ENCODE peak calls at places on chromosomes 13 and 19, in six cellular contexts. Z is tibial artery, C is BE2C, X is body of pancreas, Q is left ventricle myocardium inferior, R is neuronal stem cell. S is an unnamed sample.

GRCh38 chr13:49679244-49679643 is 12.0 kb downstream of the EBPL start:
- DNase-seq in Z (no peak), C (no peak), Q (no peak), X (no peak), R (no peak), S (no peak)

GRCh38 chr13:35838356-35838755 is 292.8 kb downstream of the DCLK1 start:
- DNase-seq in X (no peak), R (no peak), Z (no peak), Q (no peak), C (no peak), S (no peak)

GRCh38 chr19:18385675-18386542 is at the start of gene GDF15:
- DNase-seq in X (peak; percentile 91), C (peak; percentile 43), R (no peak), Z (peak; percentile 80), Q (peak; percentile 61), S (peak; percentile 11)

GRCh38 chr13:41905600-41906254 is 55.2 kb downstream of the VWA8 start:
- DNase-seq in Q (no peak), Z (no peak), R (no peak), X (no peak), C (no peak), S (no peak)

GRCh38 chr13:48210178-48210577 is 22.8 kb upstream of the ITM2B start:
- DNase-seq in Z (no peak), R (no peak), X (no peak), Q (no peak), C (no peak), S (no peak)

GRCh38 chr19:372306-372890 is 27.8 kb upstream of the MIER2 start:
- DNase-seq in C (no peak), R (no peak), Q (peak; percentile 74), Z (no peak), X (no peak), S (no peak)

GRCh38 chr19:33434886-33435705 is 61.6 kb downstream of the CEBPG start:
- DNase-seq in X (no peak), C (peak; percentile 90), R (no peak), Z (no peak), Q (peak; percentile 9), S (no peak)

GRCh38 chr13:102799544-102800144 is 725 bp downstream of the BIVM start:
- DNase-seq in X (no peak), R (peak; percentile 20), C (peak; percentile 48), Z (no peak), Q (no peak), S (no peak)

GRCh38 chr19:16156904-16157303 is 13.4 kb downstream of the HSH2D start:
- DNase-seq in R (no peak), C (no peak), Z (no peak), Q (no peak), X (no peak), S (no peak)

GRCh38 chr19:13149628-13150186 is 468 bp downstream of the STX10 start:
- DNase-seq in X (peak; percentile 63), C (peak; percentile 68), Q (peak; percentile 44), Z (no peak), R (peak; percentile 27), S (no peak)

GRCh38 chr13:34620073-34620858 is 321.8 kb upstream of the NBEA start:
- DNase-seq in Q (no peak), C (peak; percentile 27), Z (no peak), R (no peak), X (no peak), S (no peak)

GRCh38 chr19:49347835-49348234 is 12.6 kb downstream of the CD37 start:
- DNase-seq in C (peak; percentile 65), R (no peak), X (no peak), Z (no peak), Q (no peak), S (no peak)

GRCh38 chr13:29753593-29754485 is 96.6 kb downstream of the UBL3 start:
- DNase-seq in C (no peak), X (no peak), R (no peak), Q (no peak), Z (no peak), S (no peak)

GRCh38 chr13:33015791-33016323 is 366 bp upstream of the KL start:
- DNase-seq in Z (no peak), X (no peak), C (no peak), Q (peak; percentile 19), R (no peak), S (no peak)

GRCh38 chr19:291561-292280 is 518 bp upstream of the PLPP2 start:
- DNase-seq in C (no peak), X (no peak), Z (no peak), Q (no peak), R (no peak), S (no peak)

GRCh38 chr13:20053891-20054290 is 95.4 kb downstream of the ZMYM2 start:
- DNase-seq in R (no peak), X (no peak), Z (no peak), Q (no peak), C (no peak), S (no peak)

GRCh38 chr13:109400625-109401257 is 385.6 kb downstream of the IRS2 start:
- DNase-seq in Q (no peak), Z (no peak), X (no peak), C (peak; percentile 69), R (no peak), S (no peak)

GRCh38 chr19:12872941-12873890 is 8.0 kb downstream of the DNASE2 start:
- DNase-seq in R (no peak), Z (peak; percentile 36), Q (no peak), X (peak; percentile 82), C (peak; percentile 81), S (peak; percentile 61)

GRCh38 chr19:48154003-48154402 is 16.1 kb downstream of the LIG1 start:
- DNase-seq in Z (no peak), R (no peak), Q (no peak), C (no peak), X (no peak), S (no peak)

GRCh38 chr13:40652588-40652940 is 13.9 kb downstream of the FOXO1 start:
- DNase-seq in C (no peak), Z (no peak), R (no peak), Q (no peak), X (no peak), S (no peak)

GRCh38 chr13:94416454-94417080 is 62.9 kb downstream of the DCT start:
- DNase-seq in Z (no peak), R (peak; percentile 40), C (peak; percentile 46), X (no peak), Q (no peak), S (no peak)

GRCh38 chr13:58429917-58430316 is 798.4 kb downstream of the PCDH17 start:
- DNase-seq in Q (no peak), R (no peak), C (no peak), Z (no peak), X (no peak), S (no peak)
- H3K4me1 ChIP-seq in Q (no peaks in the 10 kb centered on the region), R (no peaks in the 10 kb centered on the region), C (no peaks in the 10 kb centered on the region), Z (no peaks in the 10 kb centered on the region), X (no peaks in the 10 kb centered on the region), S (no peaks in the 10 kb centered on the region)

GRCh38 chr19:38709671-38710415 is 34.4 kb downstream of the CAPN12 start:
- DNase-seq in X (no peak), Z (no peak), C (no peak), Q (no peak), R (no peak), S (no peak)

GRCh38 chr19:38710416-38710702 is 33.9 kb downstream of the CAPN12 start:
- DNase-seq in Q (no peak), X (no peak), R (no peak), Z (no peak), C (no peak), S (no peak)

GRCh38 chr19:38711726-38712153 is 32.5 kb downstream of the CAPN12 start:
- DNase-seq in Z (no peak), X (no peak), Q (no peak), R (no peak), C (no peak), S (no peak)

GRCh38 chr19:38712161-38712748 is 32.0 kb downstream of the CAPN12 start:
- DNase-seq in R (no peak), Q (no peak), X (no peak), C (no peak), Z (no peak), S (no peak)

DNA sequence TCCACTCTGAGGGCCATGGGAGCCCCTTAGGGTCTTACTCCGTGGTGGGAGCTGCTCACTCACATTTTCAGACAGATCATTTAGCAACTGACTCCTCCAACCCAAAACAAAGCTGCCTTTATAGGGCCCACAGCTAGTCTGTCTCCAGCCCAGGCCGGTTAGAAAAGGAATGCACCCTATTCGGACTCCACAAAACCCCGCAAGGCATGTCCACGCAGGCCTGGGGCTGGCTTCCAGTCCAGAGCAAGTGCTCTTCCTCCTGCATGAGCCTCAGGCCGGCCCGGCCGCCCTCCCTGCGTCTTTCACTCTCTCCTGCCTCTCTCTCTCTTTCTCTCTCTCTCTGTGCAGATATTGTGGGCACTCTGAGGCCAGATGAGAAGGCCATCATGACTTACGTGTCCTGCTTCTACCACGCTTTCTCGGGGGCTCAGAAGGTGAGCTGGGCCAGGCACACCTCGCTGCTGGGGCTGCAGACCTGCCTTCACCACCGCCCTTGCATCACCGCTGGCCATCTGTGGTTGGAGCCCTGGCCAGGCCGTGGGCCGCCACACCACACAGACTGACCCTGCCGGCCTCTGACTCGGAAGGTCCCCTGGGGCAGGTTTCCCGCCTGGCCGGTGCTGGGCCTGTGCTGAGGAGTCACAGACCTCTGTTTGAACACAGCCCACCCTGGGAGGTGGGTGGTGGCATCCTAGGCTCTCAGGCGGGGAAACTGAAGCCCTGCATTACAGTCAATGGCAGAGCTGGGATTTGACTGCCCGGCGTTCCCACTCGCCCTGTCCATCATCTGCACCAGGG is 33.1 kb downstream of the CAPN12 start:
- DNase-seq in C (no peak), Z (no peak), Q (no peak), X (no peak), R (no peak), S (no peak)
- H3K9me3 ChIP-seq in C (no peaks in the 10 kb centered on the region), Z (no peaks in the 10 kb centered on the region), Q (no peaks in the 10 kb centered on the region), X (no peaks in the 10 kb centered on the region), R (no peaks in the 10 kb centered on the region), S (no peaks in the 10 kb centered on the region)

DNA sequence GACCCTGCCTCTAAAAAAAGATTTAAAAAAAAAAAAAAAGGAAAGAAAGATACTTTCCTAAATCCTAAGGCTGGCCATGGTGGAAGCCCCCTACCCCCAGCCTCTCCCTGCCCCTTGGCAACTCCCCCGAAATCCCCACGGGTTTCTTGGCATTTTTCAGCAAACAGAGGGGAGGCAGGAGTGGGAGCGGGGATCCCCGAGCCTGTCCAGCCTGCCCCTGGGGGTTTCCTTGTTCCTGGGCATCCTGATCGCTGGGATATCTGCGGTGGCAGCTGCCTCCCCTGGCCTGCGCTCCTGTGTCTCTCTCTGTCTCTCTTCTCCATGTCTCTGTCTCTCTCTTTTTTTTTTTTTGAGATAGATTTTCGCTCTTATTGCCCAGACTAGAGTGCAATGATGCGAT is 3.4 kb upstream of the EBI3 start:
- DNase-seq in X (no peak), Q (no peak), Z (no peak), C (no peak), R (no peak), S (no peak)
- H3K4me1 ChIP-seq in X (no peaks in the 10 kb centered on the region), Q (peaks cover 6% of the 10 kb centered on the region), Z (no peaks in the 10 kb centered on the region), C (no peaks in the 10 kb centered on the region), R (no peaks in the 10 kb centered on the region), S (no peaks in the 10 kb centered on the region)

DNA sequence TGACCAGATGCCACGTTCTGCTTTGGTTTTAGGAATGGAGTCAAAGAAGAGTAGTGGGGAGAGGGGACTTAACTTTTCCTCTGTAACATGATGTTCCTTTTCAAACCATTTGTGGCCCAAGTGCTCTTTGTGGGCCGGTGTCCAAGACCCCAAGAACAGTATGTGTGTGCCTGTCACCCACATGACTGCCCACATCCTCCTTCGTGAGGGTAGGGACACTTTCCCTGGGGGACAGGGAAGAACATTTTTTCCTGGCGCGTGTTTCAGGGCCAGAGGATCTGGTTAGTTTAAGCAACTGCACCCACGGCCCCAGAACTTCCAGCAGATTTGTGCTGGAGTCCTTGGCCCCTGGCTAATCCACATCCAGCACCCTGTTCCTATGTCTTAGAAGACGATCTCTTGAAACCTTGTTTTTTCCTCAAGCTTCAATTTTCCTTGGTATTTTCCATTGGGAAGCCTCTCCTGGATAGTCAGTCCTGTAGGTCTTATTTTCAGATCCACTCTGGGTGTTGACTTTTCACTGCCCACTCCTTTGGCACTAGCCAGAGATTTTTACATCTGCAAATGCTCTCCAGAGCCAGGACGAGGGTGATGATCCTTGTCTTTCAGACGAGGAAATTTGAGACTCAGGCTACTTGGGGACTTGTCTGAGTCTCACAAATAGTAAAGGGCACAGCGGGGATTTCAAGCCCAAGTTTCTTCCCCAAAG is 10.8 kb upstream of the CCDC97 start:
- DNase-seq in Q (peak; percentile 55), R (no peak), Z (peak; percentile 75), X (no peak), C (no peak), S (no peak)
- H3K9me3 ChIP-seq in Q (no peaks in the 10 kb centered on the region), R (no peaks in the 10 kb centered on the region), Z (no peaks in the 10 kb centered on the region), X (no peaks in the 10 kb centered on the region), C (no peaks in the 10 kb centered on the region), S (no peaks in the 10 kb centered on the region)